ENCODE peak calls at places on chromosomes 2 and 18, in five cellular contexts. A is HTR-8/SVneo; E is LHCN-M2; I is activated naive CD4-positive, alpha-beta T cell treated with anti-CD3 and anti-CD28 coated beads, Interleukin-2, amount 50 U/mL, for 16 hours; S is M059J. R is an unnamed sample.

GRCh38 chr2:165455940-165456479 is 13.5 kb upstream of the CSRNP3 start:
- DNase-seq in A (no peak), S (no peak), E (peak; percentile 38), I (no peak), R (no peak)

GRCh38 chr2:209147981-209148380 is 275.9 kb upstream of the MAP2 start:
- DNase-seq in I (no peak), A (no peak), S (no peak), E (no peak), R (no peak)

GRCh38 chr2:74831693-74832530 is 2.0 kb upstream of the HK2 start:
- DNase-seq in A (peak; percentile 61), S (peak; percentile 63), E (no peak), I (no peak), R (no peak)

GRCh38 chr2:26585966-26586365 is 55.2 kb downstream of the CIB4 start:
- DNase-seq in S (no peak), I (no peak), E (no peak), A (no peak), R (no peak)

GRCh38 chr18:79534356-79534755 is 138.6 kb downstream of the NFATC1 start:
- DNase-seq in E (no peak), A (no peak), S (no peak), I (no peak), R (no peak)

GRCh38 chr18:38606841-38607240 is 1041.2 kb upstream of the CELF4 start:
- DNase-seq in I (no peak), E (no peak), S (no peak), A (no peak), R (no peak)

GRCh38 chr2:27494944-27495554 is at the start of gene FNDC4:
- DNase-seq in I (peak; percentile 21), A (no peak), S (no peak), E (no peak), R (peak; percentile 34)

GRCh38 chr2:240579771-240580614 is 6.5 kb upstream of the CAPN10 start:
- DNase-seq in E (peak; percentile 89), S (peak; percentile 93), I (peak; percentile 76), A (peak; percentile 77), R (no peak)

GRCh38 chr2:136323212-136323611 is 205.3 kb upstream of the CXCR4 start:
- DNase-seq in A (no peak), S (no peak), E (no peak), I (no peak), R (no peak)

GRCh38 chr2:33167655-33168245 is 221.0 kb downstream of the LTBP1 start:
- DNase-seq in A (no peak), I (no peak), S (peak; percentile 7), E (no peak), R (no peak)

GRCh38 chr2:58875462-58875861 is 634.3 kb upstream of the FANCL start:
- DNase-seq in E (no peak), I (no peak), A (no peak), S (no peak), R (no peak)

GRCh38 chr2:150319632-150320555 is 167.6 kb downstream of the RND3 start:
- DNase-seq in E (no peak), A (no peak), I (no peak), S (no peak), R (no peak)

GRCh38 chr18:78601923-78602322 is 377.7 kb upstream of the SALL3 start:
- DNase-seq in A (no peak), E (no peak), S (no peak), I (no peak), R (no peak)